ENCODE peak calls at places on chromosomes 12 and 14, in seven cellular contexts. P is right lobe of liver, U is upper lobe of left lung, O is thyroid gland, R is osteoblast, V is psoas muscle, F is A549. E is an unnamed sample.

GRCh38 chr12:62933871-62934798 is 815 bp downstream of the PPM1H start:
- DNase-seq in P (peak; percentile 74), U (peak; percentile 88), O (peak; percentile 14), R (peak; percentile 93), V (peak; percentile 39), F (peak; percentile 45), E (peak; percentile 40)

GRCh38 chr12:51917746-51918453 is 10.6 kb downstream of the ACVRL1 start:
- DNase-seq in P (peak; percentile 54), U (peak; percentile 66), O (no peak), R (no peak), V (no peak), F (no peak), E (no peak)

GRCh38 chr12:43109626-43110345 is 442.2 kb downstream of the ADAMTS20 start:
- DNase-seq in P (no peak), U (no peak), O (no peak), R (no peak), V (no peak), F (no peak), E (no peak)

GRCh38 chr12:57323402-57323801 is 72.4 kb upstream of the STAC3 start:
- DNase-seq in P (no peak), U (no peak), O (no peak), R (no peak), V (no peak), F (no peak), E (no peak)

GRCh38 chr12:10214131-10214876 is 1.6 kb downstream of the GABARAPL1 start:
- DNase-seq in P (no peak), U (no peak), O (no peak), R (no peak), V (no peak), F (no peak), E (peak; percentile 53)

GRCh38 chr14:58629273-58629672 is 8.5 kb upstream of the DACT1 start:
- DNase-seq in P (no peak), U (no peak), O (no peak), R (no peak), V (no peak), F (no peak), E (no peak)

GRCh38 chr12:18747960-18748359 is 10.0 kb downstream of the CAPZA3 start:
- DNase-seq in P (no peak), U (no peak), O (no peak), R (no peak), V (no peak), F (no peak), E (no peak)

GRCh38 chr14:35402323-35403084 is 2.0 kb downstream of the NFKBIA start:
- DNase-seq in P (peak; percentile 77), U (no peak), O (no peak), R (no peak), V (no peak), F (no peak), E (peak; percentile 77)

GRCh38 chr12:14325716-14326343 is 39.7 kb upstream of the ATF7IP start:
- DNase-seq in P (no peak), U (no peak), O (no peak), R (no peak), V (no peak), F (no peak), E (no peak)

GRCh38 chr12:116508145-116509121 is 50.7 kb upstream of the MAP1LC3B2 start:
- DNase-seq in P (no peak), U (peak; percentile 92), O (peak; percentile 40), R (peak; percentile 84), V (peak; percentile 33), F (peak; percentile 53), E (no peak)

GRCh38 chr12:34399631-34400422 is 377.5 kb downstream of the ALG10 start:
- DNase-seq in P (peak; percentile 31), U (peak; percentile 45), O (peak; percentile 0), R (no peak), V (peak; percentile 4), F (no peak), E (no peak)

GRCh38 chr12:124750149-124750656 is 113.5 kb downstream of the SCARB1 start:
- DNase-seq in P (peak; percentile 82), U (no peak), O (peak; percentile 19), R (no peak), V (no peak), F (no peak), E (no peak)

GRCh38 chr14:102046337-102047278 is 40.2 kb downstream of the HSP90AA1 start:
- DNase-seq in P (peak; percentile 73), U (peak; percentile 87), O (peak; percentile 99), R (peak; percentile 88), V (peak; percentile 88), F (peak; percentile 81), E (peak; percentile 92)

GRCh38 chr12:62484234-62484633 is 17.6 kb downstream of the MON2 start:
- DNase-seq in P (no peak), U (no peak), O (no peak), R (peak; percentile 23), V (no peak), F (no peak), E (no peak)

GRCh38 chr14:103030741-103031565 is 26.4 kb downstream of the CDC42BPB start:
- DNase-seq in P (no peak), U (no peak), O (no peak), R (no peak), V (no peak), F (no peak), E (no peak)

GRCh38 chr14:41642402-41643195 is 35.9 kb downstream of the LRFN5 start:
- DNase-seq in P (no peak), U (no peak), O (no peak), R (no peak), V (no peak), F (no peak), E (no peak)

GRCh38 chr12:40146800-40147797 is 41.2 kb upstream of the SLC2A13 start:
- DNase-seq in P (no peak), U (no peak), O (peak; percentile 33), R (no peak), V (no peak), F (no peak), E (no peak)

GRCh38 chr12:111886662-111887545 is 44.9 kb downstream of the MAPKAPK5 start:
- DNase-seq in P (no peak), U (no peak), O (no peak), R (no peak), V (no peak), F (no peak), E (no peak)

GRCh38 chr14:35121026-35121886 is 534 bp downstream of the PPP2R3C start:
- DNase-seq in P (no peak), U (no peak), O (peak; percentile 5), R (peak; percentile 92), V (no peak), F (no peak), E (no peak)

GRCh38 chr14:20427231-20428009 is 8.5 kb downstream of the KLHL33 start:
- DNase-seq in P (no peak), U (no peak), O (no peak), R (peak; percentile 92), V (no peak), F (peak; percentile 20), E (peak; percentile 83)

GRCh38 chr12:91274886-91275285 is 92.3 kb upstream of the DCN start:
- DNase-seq in P (no peak), U (no peak), O (peak; percentile 5), R (no peak), V (no peak), F (no peak), E (no peak)

GRCh38 chr14:22394616-22395015 is 194.4 kb downstream of the DAD1 start:
- DNase-seq in P (no peak), U (no peak), O (no peak), R (no peak), V (no peak), F (no peak), E (no peak)

GRCh38 chr12:109804820-109805761 is 28.1 kb downstream of the TRPV4 start:
- DNase-seq in P (peak; percentile 82), U (no peak), O (peak; percentile 60), R (peak; percentile 91), V (peak; percentile 68), F (peak; percentile 62), E (peak; percentile 49)

GRCh38 chr12:98084391-98084790 is 431.0 kb upstream of the TMPO start:
- DNase-seq in P (no peak), U (no peak), O (no peak), R (no peak), V (no peak), F (no peak), E (no peak)

GRCh38 chr12:75727577-75727976 is 216.2 kb upstream of the KRR1 start:
- DNase-seq in P (no peak), U (no peak), O (no peak), R (no peak), V (no peak), F (peak; percentile 31), E (no peak)

GRCh38 chr12:116426391-116427136 is 132.6 kb upstream of the MAP1LC3B2 start:
- DNase-seq in P (no peak), U (no peak), O (no peak), R (peak; percentile 94), V (peak; percentile 73), F (peak; percentile 98), E (no peak)

GRCh38 chr14:52871606-52872005 is 79.2 kb downstream of the FERMT2 start:
- DNase-seq in P (no peak), U (no peak), O (no peak), R (no peak), V (no peak), F (no peak), E (no peak)

GRCh38 chr12:78824918-78825317 is 39.7 kb upstream of the SYT1 start:
- DNase-seq in P (no peak), U (no peak), O (no peak), R (no peak), V (no peak), F (no peak), E (no peak)

GRCh38 chr12:47940773-47941474 is 22.5 kb upstream of the TMEM106C start:
- DNase-seq in P (no peak), U (no peak), O (no peak), R (no peak), V (no peak), F (no peak), E (no peak)
- H3K4me1 ChIP-seq in P (no peaks in the 10 kb centered on the region), U (no peaks in the 10 kb centered on the region), O (no peaks in the 10 kb centered on the region), R (no peaks in the 10 kb centered on the region), V (no peaks in the 10 kb centered on the region), F (peaks cover 8% of the 10 kb centered on the region), E (peaks cover 4% of the 10 kb centered on the region)

GRCh38 chr12:71665109-71665476 is 992 bp downstream of the THAP2 start:
- DNase-seq in P (no peak), U (no peak), O (no peak), R (peak; percentile 14), V (no peak), F (no peak), E (no peak)
- H3K27ac ChIP-seq in P (peak overlapping the region; percentile 91), U (peak overlapping the region; percentile 96), O (peak overlapping the region; percentile 94), R (peak overlapping the region; percentile 99), V (peak overlapping the region; percentile 97), F (peak overlapping the region; percentile 92), E (no peak overlapping the region)

GRCh38 chr12:12939888-12940287 is 12.1 kb downstream of the GPRC5D start:
- DNase-seq in P (no peak), U (no peak), O (no peak), R (no peak), V (no peak), F (no peak), E (no peak)
- H3K4me3 ChIP-seq in P (no peak overlapping the region), U (no peak overlapping the region), O (no peak overlapping the region), R (no peak overlapping the region), V (no peak overlapping the region), F (no peak overlapping the region), E (no peak overlapping the region)

DNA sequence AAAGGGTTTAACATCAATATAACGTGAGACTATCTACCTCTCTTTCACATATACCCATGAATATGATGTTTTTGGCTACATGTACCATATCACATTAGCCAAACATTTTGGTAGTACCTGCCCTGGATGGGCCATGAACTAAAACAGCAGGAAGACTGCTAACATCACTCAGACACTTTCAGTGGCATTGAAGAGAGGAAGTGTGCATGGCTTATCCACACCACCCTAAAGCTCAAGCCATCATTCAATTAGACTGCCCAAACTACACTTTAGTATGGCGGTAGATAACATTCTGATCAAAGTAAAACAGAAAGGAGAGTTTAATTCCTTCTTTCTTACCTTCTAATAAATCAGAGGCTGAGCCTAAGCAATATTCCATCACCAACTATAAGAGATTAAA is 103.0 kb downstream of the PEBP1 start:
- DNase-seq in P (no peak), U (no peak), O (no peak), R (no peak), V (no peak), F (no peak), E (no peak)
- H3K4me1 ChIP-seq in P (no peaks in the 10 kb centered on the region), U (no peaks in the 10 kb centered on the region), O (no peaks in the 10 kb centered on the region), R (peaks cover 9% of the 10 kb centered on the region), V (no peaks in the 10 kb centered on the region), F (no peaks in the 10 kb centered on the region), E (no peaks in the 10 kb centered on the region)

E was measured in small intestine.